ENCODE peak calls at places on chromosomes 11 and 22, in seven cellular contexts. W is astrocyte of the spinal cord, E is AG04450, H is LNCaP clone FGC, O is OCI-LY7, F is fibroblast of pulmonary artery, P is foreskin fibroblast. X is an unnamed sample.

GRCh38 chr11:117228091-117228490 is 3.8 kb downstream of the PCSK7 start:
- DNase-seq in W (no peak), E (no peak), H (no peak), O (no peak), F (no peak), P (no peak), X (no peak)

GRCh38 chr11:84673753-84674152 is 953.4 kb downstream of the DLG2 start:
- DNase-seq in W (peak; percentile 33), E (no peak), H (no peak), O (no peak), F (no peak), P (peak; percentile 8), X (no peak)

GRCh38 chr22:49425356-49425755 is 402.3 kb downstream of the BRD1 start:
- DNase-seq in W (no peak), E (no peak), H (no peak), O (no peak), F (no peak), P (no peak), X (no peak)

GRCh38 chr11:72969894-72970335 is 155.7 kb downstream of the ATG16L2 start:
- DNase-seq in W (peak; percentile 87), E (no peak), H (no peak), O (no peak), F (peak; percentile 66), P (peak; percentile 87), X (no peak)

GRCh38 chr11:24859801-24860300 is 363.0 kb downstream of the LUZP2 start:
- DNase-seq in W (no peak), E (no peak), H (no peak), O (peak; percentile 58), F (no peak), P (no peak), X (no peak)

GRCh38 chr22:38440747-38441350 is 14.2 kb downstream of the KCNJ4 start:
- DNase-seq in W (no peak), E (no peak), H (no peak), O (no peak), F (no peak), P (no peak), X (no peak)

GRCh38 chr11:11993814-11994213 is 14.6 kb downstream of the DKK3 start:
- DNase-seq in W (peak; percentile 85), E (no peak), H (no peak), O (no peak), F (peak; percentile 70), P (peak; percentile 92), X (no peak)

GRCh38 chr22:46036558-46037408 is 59.8 kb upstream of the WNT7B start:
- DNase-seq in W (no peak), E (no peak), H (no peak), O (peak; percentile 85), F (no peak), P (peak; percentile 58), X (no peak)

GRCh38 chr11:27464155-27464759 is 8.3 kb downstream of the LGR4 start:
- DNase-seq in W (no peak), E (no peak), H (no peak), O (no peak), F (peak; percentile 60), P (peak; percentile 30), X (no peak)

GRCh38 chr11:108571001-108571400 is 22.6 kb downstream of the EXPH5 start:
- DNase-seq in W (no peak), E (no peak), H (no peak), O (no peak), F (no peak), P (peak; percentile 51), X (no peak)

GRCh38 chr11:9701799-9702198 is 37.9 kb downstream of the SWAP70 start:
- DNase-seq in W (peak; percentile 22), E (no peak), H (no peak), O (no peak), F (no peak), P (peak; percentile 17), X (no peak)

GRCh38 chr22:47837703-47838102 is 1075.3 kb downstream of the TBC1D22A start:
- DNase-seq in W (no peak), E (no peak), H (peak; percentile 8), O (peak; percentile 65), F (peak; percentile 39), P (peak; percentile 2), X (no peak)

GRCh38 chr11:106409201-106409600 is 331.7 kb downstream of the AASDHPPT start:
- DNase-seq in W (peak; percentile 36), E (no peak), H (no peak), O (no peak), F (no peak), P (peak; percentile 60), X (no peak)

GRCh38 chr11:74257934-74258553 is 53.4 kb downstream of the P4HA3 start:
- DNase-seq in W (peak; percentile 83), E (peak; percentile 55), H (peak; percentile 68), O (no peak), F (peak; percentile 74), P (peak; percentile 79), X (no peak)

GRCh38 chr11:77071077-77071476 is 4.3 kb downstream of the CAPN5 start:
- DNase-seq in W (no peak), E (no peak), H (no peak), O (no peak), F (no peak), P (no peak), X (no peak)

GRCh38 chr11:73894725-73895335 is 18.0 kb downstream of the PAAF1 start:
- DNase-seq in W (peak; percentile 6), E (peak; percentile 6), H (no peak), O (no peak), F (no peak), P (peak; percentile 39), X (no peak)

GRCh38 chr11:35041070-35041554 is 97.9 kb upstream of the CD44 start:
- DNase-seq in W (no peak), E (no peak), H (no peak), O (no peak), F (no peak), P (no peak), X (no peak)
- H3K4me3 ChIP-seq in W (no peak overlapping the region), E (no peak overlapping the region), H (no peak overlapping the region), O (no peak overlapping the region), F (no peak overlapping the region), P (no peak overlapping the region), X (no peak overlapping the region)

GRCh38 chr11:65791719-65792213 is 4.9 kb downstream of the OVOL1 start:
- DNase-seq in W (no peak), E (no peak), H (no peak), O (peak; percentile 84), F (no peak), P (peak; percentile 69), X (peak; percentile 41)
- TF ChIP-seq CTCF in W (no peak), E (no peak), H (no peak), O (peak; percentile 28), F (no peak), P (no peak), X (no peak)

GRCh38 chr11:64876226-64876750 is 2.1 kb downstream of the EHD1 start:
- DNase-seq in W (no peak), E (no peak), H (no peak), O (no peak), F (no peak), P (no peak), X (no peak)
- H3K4me3 ChIP-seq in W (peak overlapping the region; percentile 98), E (peak overlapping the region; percentile 99), H (no peak overlapping the region), O (peak overlapping the region; percentile 89), F (peak overlapping the region; percentile 93), P (peak overlapping the region; percentile 87), X (peak overlapping the region; percentile 85)

DNA sequence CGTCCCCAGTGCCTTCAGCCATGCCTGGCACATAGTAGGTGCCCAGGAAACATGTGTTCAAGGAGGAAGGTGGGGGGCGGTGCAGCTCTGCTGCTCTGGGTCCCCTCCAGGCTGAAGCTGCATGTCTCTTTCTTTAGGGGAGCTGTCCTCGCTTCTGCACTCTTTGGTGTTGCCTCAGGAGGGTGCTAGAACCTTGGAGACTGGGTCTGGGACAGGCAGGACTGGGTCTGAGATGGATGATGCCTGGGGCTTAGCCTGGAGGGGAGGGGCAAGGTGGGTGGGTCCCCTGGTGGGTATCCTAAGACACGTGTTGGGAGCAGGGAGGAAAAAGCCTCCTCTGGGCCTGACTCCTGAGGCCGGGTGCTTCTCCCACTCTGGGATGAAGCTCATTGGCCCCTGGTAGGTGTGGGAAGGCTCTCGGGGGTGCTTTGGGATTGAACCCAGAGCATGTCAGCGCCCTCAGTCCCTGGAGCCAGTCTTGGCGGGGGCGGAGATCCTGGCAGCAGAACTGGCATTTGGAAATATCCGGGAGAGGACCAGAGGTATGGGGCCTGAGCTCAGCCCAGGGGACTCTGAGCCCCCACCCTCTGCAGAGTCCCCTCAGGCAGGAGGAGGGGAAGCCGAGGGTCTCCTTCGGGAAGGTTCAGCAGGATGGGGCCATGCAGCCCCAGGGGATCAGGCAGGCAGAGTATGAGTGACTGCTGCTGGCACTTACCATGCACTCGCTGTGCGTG is 6.7 kb upstream of the GSTP1 start:
- DNase-seq in W (no peak), E (no peak), H (no peak), O (peak; percentile 46), F (no peak), P (no peak), X (no peak)
- TF ChIP-seq CTCF in W (no peak), E (no peak), H (no peak), O (peak; percentile 69), F (no peak), P (no peak), X (no peak)

DNA sequence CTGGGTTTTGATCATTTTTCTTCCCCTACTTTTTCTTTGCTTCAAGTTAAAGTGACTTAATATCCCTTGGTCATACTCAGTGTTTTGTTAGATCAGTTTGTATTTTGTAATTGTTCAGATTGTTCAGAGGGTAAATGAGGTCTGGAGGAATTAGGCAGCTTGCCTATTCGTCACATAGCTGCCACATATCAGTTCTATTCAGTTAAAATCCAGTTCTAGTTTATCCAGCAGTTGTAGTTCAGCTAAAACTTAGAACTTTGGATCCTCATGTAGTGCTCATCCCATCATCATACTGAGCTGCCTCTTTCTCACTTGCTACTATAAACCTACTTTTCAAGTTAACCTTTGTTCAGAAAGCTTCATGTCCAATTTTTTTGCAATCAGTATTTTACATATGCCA is 47.1 kb upstream of the DEPDC7 start:
- DNase-seq in W (no peak), E (no peak), H (no peak), O (no peak), F (no peak), P (no peak), X (no peak)
- H3K4me3 ChIP-seq in W (no peak overlapping the region), E (no peak overlapping the region), H (no peak overlapping the region), O (no peak overlapping the region), F (no peak overlapping the region), P (no peak overlapping the region), X (no peak overlapping the region)

DNA sequence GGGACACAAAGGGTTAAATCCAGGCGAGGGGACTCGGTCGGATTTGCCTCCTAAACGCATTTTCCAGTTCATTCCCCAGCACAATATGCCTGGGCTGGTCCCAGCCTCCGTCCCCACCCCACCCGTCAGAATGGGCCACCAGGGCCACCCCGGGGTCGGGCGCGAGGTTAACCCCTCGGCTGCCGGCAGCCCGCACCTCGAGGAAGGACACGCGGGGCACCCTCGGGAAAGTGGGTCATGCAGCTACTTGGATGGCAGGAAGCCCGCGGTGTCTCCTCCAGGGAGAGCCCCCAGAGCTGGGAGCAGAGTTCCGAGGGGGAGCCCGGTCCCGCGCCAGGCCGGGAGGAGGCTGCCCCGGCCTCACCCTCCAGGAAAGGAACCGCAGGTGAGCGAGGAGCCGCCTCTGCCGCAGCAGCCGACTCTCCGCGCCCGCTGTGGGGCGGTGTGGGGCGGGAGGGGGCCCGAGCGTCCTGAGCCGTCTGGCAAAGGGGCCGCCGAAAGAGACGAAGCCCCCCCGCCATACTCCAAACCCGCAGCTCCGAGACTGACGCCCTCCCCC is 1.4 kb downstream of the NECTIN1 start:
- DNase-seq in W (no peak), E (no peak), H (no peak), O (peak; percentile 42), F (no peak), P (peak; percentile 54), X (no peak)
- TF ChIP-seq CTCF in W (peak; percentile 15), E (peak; percentile 32), H (peak; percentile 53), O (peak; percentile 58), F (no peak), P (no peak), X (peak; percentile 10)

GRCh38 chr11:47514825-47515647 is 37.9 kb downstream of the CELF1 start:
- DNase-seq in W (peak; percentile 81), E (peak; percentile 70), H (no peak), O (no peak), F (peak; percentile 81), P (peak; percentile 93), X (peak; percentile 65)
- H3K4me3 ChIP-seq in W (no peak overlapping the region), E (no peak overlapping the region), H (no peak overlapping the region), O (no peak overlapping the region), F (no peak overlapping the region), P (no peak overlapping the region), X (no peak overlapping the region)